ENCODE peak calls at places on chromosomes 12 and 14, in four cellular contexts. One of them, this sample, is unnamed.

GRCh38 chr12:118144499-118144898 is 8.6 kb downstream of the PEBP1 start:
- DNase-seq in GM12878: no peak
- DNase-seq in neural progenitor cell: no peak
- DNase-seq in keratinocyte: no peak
- DNase-seq in this sample: no peak

GRCh38 chr12:131468206-131468605 is 242.7 kb upstream of the SFSWAP start:
- DNase-seq in neural progenitor cell: no peak
- DNase-seq in GM12878: no peak
- DNase-seq in keratinocyte: no peak
- DNase-seq in this sample: no peak

GRCh38 chr14:103395245-103395644 is 10.0 kb downstream of the MARK3 start:
- DNase-seq in GM12878: no peak
- DNase-seq in keratinocyte: no peak
- DNase-seq in neural progenitor cell: no peak
- DNase-seq in this sample: no peak

GRCh38 chr12:100265732-100266131 is 1.1 kb downstream of the DEPDC4 start:
- DNase-seq in neural progenitor cell: no peak
- DNase-seq in keratinocyte: no peak
- DNase-seq in GM12878: no peak
- DNase-seq in this sample: no peak

GRCh38 chr14:22597265-22597664 is 835 bp upstream of the ABHD4 start:
- DNase-seq in keratinocyte: no peak
- DNase-seq in neural progenitor cell: no peak
- DNase-seq in GM12878: no peak
- DNase-seq in this sample: no peak

GRCh38 chr14:97459180-97459579 is 662.0 kb downstream of the VRK1 start:
- DNase-seq in keratinocyte: no peak
- DNase-seq in neural progenitor cell: no peak
- DNase-seq in GM12878: no peak
- DNase-seq in this sample: no peak

GRCh38 chr12:106248177-106248848 is 493 bp upstream of the CKAP4 start:
- DNase-seq in keratinocyte: no peak
- DNase-seq in GM12878: no peak
- DNase-seq in neural progenitor cell: peak
- DNase-seq in this sample: peak

GRCh38 chr14:72883963-72884362 is 9.9 kb downstream of the DPF3 start:
- DNase-seq in neural progenitor cell: no peak
- DNase-seq in keratinocyte: no peak
- DNase-seq in GM12878: peak
- DNase-seq in this sample: no peak

GRCh38 chr12:130925616-130926015 is 28.1 kb upstream of the ADGRD1 start:
- DNase-seq in GM12878: no peak
- DNase-seq in keratinocyte: no peak
- DNase-seq in neural progenitor cell: no peak
- DNase-seq in this sample: no peak

GRCh38 chr14:58677996-58678395 is 40.2 kb downstream of the DACT1 start:
- DNase-seq in keratinocyte: no peak
- DNase-seq in neural progenitor cell: no peak
- DNase-seq in GM12878: no peak
- DNase-seq in this sample: no peak

GRCh38 chr14:69354383-69355154 is 43.5 kb downstream of the ERH start:
- DNase-seq in GM12878: peak
- DNase-seq in keratinocyte: no peak
- DNase-seq in neural progenitor cell: no peak
- DNase-seq in this sample: peak

GRCh38 chr12:118188690-118189371 is 52.9 kb downstream of the PEBP1 start:
- DNase-seq in keratinocyte: no peak
- DNase-seq in GM12878: no peak
- DNase-seq in neural progenitor cell: no peak
- DNase-seq in this sample: no peak

GRCh38 chr12:93967454-93967853 is 180.9 kb upstream of the PLXNC1 start:
- DNase-seq in keratinocyte: no peak
- DNase-seq in GM12878: no peak
- DNase-seq in neural progenitor cell: no peak
- DNase-seq in this sample: no peak

DNA sequence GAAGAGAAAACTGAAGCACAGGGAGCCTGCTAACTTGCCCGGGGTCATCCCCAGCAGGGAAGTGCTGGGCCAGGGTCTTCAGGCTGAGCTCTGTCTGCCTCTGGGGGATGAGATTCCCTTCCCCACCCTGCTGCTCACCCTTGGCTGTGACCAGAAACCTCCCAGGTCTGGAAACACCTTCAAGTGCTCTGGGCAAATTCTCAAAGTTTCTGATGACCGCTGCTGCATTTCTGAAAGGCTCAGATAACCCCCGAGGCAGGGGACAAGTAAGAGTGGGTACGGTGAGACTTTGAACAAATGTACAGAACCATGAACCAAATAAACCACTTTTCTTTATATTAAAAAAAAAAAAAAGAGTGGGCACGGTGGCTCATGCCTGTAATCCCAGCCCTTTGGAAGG is 41.3 kb downstream of the LTBP2 start:
- DNase-seq in GM12878: no peak
- DNase-seq in keratinocyte: no peak
- DNase-seq in neural progenitor cell: no peak
- DNase-seq in this sample: no peak
- H3K9ac ChIP-seq in GM12878: no peak
- H3K9ac ChIP-seq in keratinocyte: peak
- H3K9ac ChIP-seq in neural progenitor cell: no peak
- H3K9ac ChIP-seq in this sample: no peak

DNA sequence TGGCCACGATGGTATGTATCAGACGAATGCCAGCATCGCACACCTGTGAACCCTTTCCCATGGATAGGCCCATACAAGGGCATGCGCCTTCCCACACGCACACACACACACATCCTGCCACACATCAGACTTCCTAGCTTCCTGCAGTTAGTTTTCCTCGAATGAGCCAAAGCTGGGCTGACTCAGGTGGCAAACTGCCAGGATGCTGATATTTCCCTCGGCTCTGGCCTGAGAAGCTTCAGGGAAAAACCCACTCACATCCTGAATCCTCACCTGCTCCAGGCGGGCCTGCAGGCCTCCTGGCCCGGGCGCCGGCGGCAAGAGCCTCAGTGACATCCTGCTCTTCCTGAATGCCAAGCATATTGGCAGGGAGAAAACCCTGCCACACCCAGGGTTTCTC is 22.4 kb downstream of the CALM1 start:
- DNase-seq in keratinocyte: no peak
- DNase-seq in neural progenitor cell: no peak
- DNase-seq in GM12878: no peak
- DNase-seq in this sample: no peak
- H3K27ac ChIP-seq in keratinocyte: peak
- H3K27ac ChIP-seq in neural progenitor cell: no peak
- H3K27ac ChIP-seq in GM12878: no peak
- H3K27ac ChIP-seq in this sample: no peak

GRCh38 chr14:71525663-71526246 is 406.5 kb upstream of the RGS6 start:
- DNase-seq in neural progenitor cell: no peak
- DNase-seq in keratinocyte: no peak
- DNase-seq in GM12878: no peak
- DNase-seq in this sample: no peak

GRCh38 chr14:71523630-71524320 is 408.5 kb upstream of the RGS6 start:
- DNase-seq in GM12878: peak
- DNase-seq in keratinocyte: no peak
- DNase-seq in neural progenitor cell: no peak
- DNase-seq in this sample: no peak

GRCh38 chr14:71521736-71522135 is 410.5 kb upstream of the RGS6 start:
- DNase-seq in GM12878: no peak
- DNase-seq in keratinocyte: no peak
- DNase-seq in neural progenitor cell: no peak
- DNase-seq in this sample: no peak

GRCh38 chr14:71524321-71524982 is 407.8 kb upstream of the RGS6 start:
- DNase-seq in GM12878: peak
- DNase-seq in keratinocyte: no peak
- DNase-seq in neural progenitor cell: no peak
- DNase-seq in this sample: no peak

GRCh38 chr14:71521238-71521637 is 411.0 kb upstream of the RGS6 start:
- DNase-seq in keratinocyte: no peak
- DNase-seq in GM12878: no peak
- DNase-seq in neural progenitor cell: no peak
- DNase-seq in this sample: no peak
- TF ChIP-seq EZH2 in keratinocyte: no peak
- TF ChIP-seq EZH2 in GM12878: no peak
- TF ChIP-seq EZH2 in neural progenitor cell: no peak
- TF ChIP-seq EZH2 in this sample: no peak

DNA sequence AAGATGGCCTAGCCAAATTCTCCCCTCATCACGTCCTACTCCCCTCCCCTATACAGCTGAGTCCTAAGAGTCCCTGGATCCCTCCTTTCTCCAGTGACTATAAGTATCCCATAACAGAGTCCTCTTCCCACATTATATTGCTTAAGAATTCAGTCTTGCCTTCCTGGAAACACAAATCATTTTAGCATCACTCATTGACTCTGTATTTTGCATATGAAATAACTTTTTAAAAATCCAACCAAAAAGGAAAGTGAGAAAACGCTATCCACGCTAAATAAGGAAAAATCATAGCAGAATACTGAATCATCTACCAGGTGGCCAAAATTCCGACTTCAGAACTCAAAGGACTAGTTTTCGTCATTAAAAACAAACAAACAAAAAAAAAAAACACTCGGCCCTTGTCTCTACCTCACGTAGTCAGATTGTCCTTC is 130.2 kb downstream of the GCH1 start:
- DNase-seq in neural progenitor cell: no peak
- DNase-seq in GM12878: no peak
- DNase-seq in keratinocyte: no peak
- DNase-seq in this sample: no peak
- H3K9ac ChIP-seq in neural progenitor cell: no peak
- H3K9ac ChIP-seq in GM12878: no peak
- H3K9ac ChIP-seq in keratinocyte: peak
- H3K9ac ChIP-seq in this sample: no peak